ENCODE peak calls at places on chromosomes 2 and 18, in six cellular contexts. One of them, this sample, is unnamed.

GRCh38 chr2:132725134-132725533 is 55.1 kb upstream of the LYPD1 start:
- DNase-seq in mucosa of gallbladder: no peak
- DNase-seq in GM03348: no peak
- DNase-seq in NCI-H345: no peak
- DNase-seq in SJSA1: no peak
- DNase-seq in caudate nucleus: no peak
- DNase-seq in this sample: no peak

GRCh38 chr2:226466124-226466523 is 333.5 kb downstream of the IRS1 start:
- DNase-seq in GM03348: no peak
- DNase-seq in NCI-H345: no peak
- DNase-seq in SJSA1: no peak
- DNase-seq in caudate nucleus: no peak
- DNase-seq in mucosa of gallbladder: no peak
- DNase-seq in this sample: no peak

GRCh38 chr2:41836944-41837343 is 210.9 kb upstream of the PKDCC start:
- DNase-seq in GM03348: peak
- DNase-seq in SJSA1: peak
- DNase-seq in caudate nucleus: no peak
- DNase-seq in NCI-H345: no peak
- DNase-seq in mucosa of gallbladder: peak
- DNase-seq in this sample: no peak

GRCh38 chr2:38176619-38177021 is 100.7 kb upstream of the CYP1B1 start:
- DNase-seq in mucosa of gallbladder: no peak
- DNase-seq in SJSA1: peak
- DNase-seq in GM03348: peak
- DNase-seq in caudate nucleus: no peak
- DNase-seq in NCI-H345: no peak
- DNase-seq in this sample: no peak

GRCh38 chr2:241862093-241862492 is 3.4 kb upstream of the PDCD1 start:
- DNase-seq in SJSA1: no peak
- DNase-seq in mucosa of gallbladder: no peak
- DNase-seq in NCI-H345: no peak
- DNase-seq in caudate nucleus: no peak
- DNase-seq in GM03348: no peak
- DNase-seq in this sample: no peak

GRCh38 chr2:1835581-1836201 is 91.4 kb upstream of the PXDN start:
- DNase-seq in NCI-H345: no peak
- DNase-seq in SJSA1: no peak
- DNase-seq in GM03348: no peak
- DNase-seq in caudate nucleus: peak
- DNase-seq in mucosa of gallbladder: peak
- DNase-seq in this sample: no peak

GRCh38 chr18:3044931-3045698 is 32.2 kb upstream of the LPIN2 start:
- DNase-seq in NCI-H345: peak
- DNase-seq in GM03348: no peak
- DNase-seq in SJSA1: peak
- DNase-seq in mucosa of gallbladder: peak
- DNase-seq in caudate nucleus: no peak
- DNase-seq in this sample: no peak

GRCh38 chr2:201070966-201071304 is 536 bp downstream of the HYCC2 start:
- DNase-seq in caudate nucleus: no peak
- DNase-seq in GM03348: peak
- DNase-seq in mucosa of gallbladder: no peak
- DNase-seq in NCI-H345: no peak
- DNase-seq in SJSA1: no peak
- DNase-seq in this sample: no peak

GRCh38 chr2:186365406-186365805 is 120.7 kb upstream of the ZC3H15 start:
- DNase-seq in NCI-H345: no peak
- DNase-seq in caudate nucleus: no peak
- DNase-seq in mucosa of gallbladder: no peak
- DNase-seq in GM03348: no peak
- DNase-seq in SJSA1: no peak
- DNase-seq in this sample: no peak

GRCh38 chr2:64825831-64826496 is 163.2 kb upstream of the SLC1A4 start:
- DNase-seq in GM03348: no peak
- DNase-seq in SJSA1: peak
- DNase-seq in NCI-H345: no peak
- DNase-seq in caudate nucleus: no peak
- DNase-seq in mucosa of gallbladder: no peak
- DNase-seq in this sample: no peak

GRCh38 chr2:39325966-39326365 is 82.2 kb upstream of the CDKL4 start:
- DNase-seq in SJSA1: no peak
- DNase-seq in NCI-H345: no peak
- DNase-seq in mucosa of gallbladder: no peak
- DNase-seq in caudate nucleus: no peak
- DNase-seq in GM03348: no peak
- DNase-seq in this sample: no peak

GRCh38 chr18:31500161-31500688 is 2.2 kb downstream of the DSG2 start:
- DNase-seq in NCI-H345: no peak
- DNase-seq in SJSA1: no peak
- DNase-seq in caudate nucleus: no peak
- DNase-seq in mucosa of gallbladder: no peak
- DNase-seq in GM03348: no peak
- DNase-seq in this sample: no peak

GRCh38 chr18:22477222-22477621 is 59.5 kb upstream of the CTAGE1 start:
- DNase-seq in caudate nucleus: no peak
- DNase-seq in GM03348: no peak
- DNase-seq in mucosa of gallbladder: no peak
- DNase-seq in SJSA1: no peak
- DNase-seq in NCI-H345: no peak
- DNase-seq in this sample: no peak

GRCh38 chr2:71667256-71668182 is 214.2 kb downstream of the DYSF start:
- DNase-seq in caudate nucleus: no peak
- DNase-seq in GM03348: no peak
- DNase-seq in NCI-H345: no peak
- DNase-seq in mucosa of gallbladder: no peak
- DNase-seq in SJSA1: peak
- DNase-seq in this sample: no peak

GRCh38 chr2:240431663-240432424 is 3.6 kb upstream of the GPC1 start:
- DNase-seq in SJSA1: no peak
- DNase-seq in caudate nucleus: no peak
- DNase-seq in NCI-H345: no peak
- DNase-seq in GM03348: no peak
- DNase-seq in mucosa of gallbladder: no peak
- DNase-seq in this sample: peak

GRCh38 chr2:150528861-150529801 is 41.7 kb upstream of the RND3 start:
- DNase-seq in mucosa of gallbladder: no peak
- DNase-seq in GM03348: peak
- DNase-seq in caudate nucleus: no peak
- DNase-seq in NCI-H345: no peak
- DNase-seq in SJSA1: peak
- DNase-seq in this sample: no peak

GRCh38 chr2:23532311-23533013 is 147.5 kb downstream of the KLHL29 start:
- DNase-seq in SJSA1: no peak
- DNase-seq in GM03348: no peak
- DNase-seq in NCI-H345: peak
- DNase-seq in mucosa of gallbladder: no peak
- DNase-seq in caudate nucleus: peak
- DNase-seq in this sample: no peak

GRCh38 chr2:189854152-189854551 is 69.9 kb downstream of the PMS1 start:
- DNase-seq in caudate nucleus: no peak
- DNase-seq in GM03348: no peak
- DNase-seq in NCI-H345: no peak
- DNase-seq in mucosa of gallbladder: no peak
- DNase-seq in SJSA1: no peak
- DNase-seq in this sample: no peak

GRCh38 chr2:157444643-157445040 is 753 bp upstream of the CYTIP start:
- DNase-seq in caudate nucleus: no peak
- DNase-seq in GM03348: no peak
- DNase-seq in mucosa of gallbladder: no peak
- DNase-seq in NCI-H345: no peak
- DNase-seq in SJSA1: no peak
- DNase-seq in this sample: no peak

GRCh38 chr2:148338544-148338943 is 306.0 kb upstream of the EPC2 start:
- DNase-seq in mucosa of gallbladder: no peak
- DNase-seq in GM03348: peak
- DNase-seq in caudate nucleus: no peak
- DNase-seq in NCI-H345: no peak
- DNase-seq in SJSA1: peak
- DNase-seq in this sample: no peak

GRCh38 chr18:58781627-58782194 is 83.0 kb upstream of the ZNF532 start:
- DNase-seq in caudate nucleus: peak
- DNase-seq in GM03348: peak
- DNase-seq in mucosa of gallbladder: peak
- DNase-seq in NCI-H345: peak
- DNase-seq in SJSA1: peak
- DNase-seq in this sample: no peak

GRCh38 chr2:127614731-127615130 is 31.2 kb upstream of the GPR17 start:
- DNase-seq in NCI-H345: no peak
- DNase-seq in GM03348: peak
- DNase-seq in mucosa of gallbladder: no peak
- DNase-seq in SJSA1: no peak
- DNase-seq in caudate nucleus: no peak
- DNase-seq in this sample: no peak

GRCh38 chr2:206996556-206997065 is 57.3 kb downstream of the CPO start:
- DNase-seq in mucosa of gallbladder: no peak
- DNase-seq in NCI-H345: no peak
- DNase-seq in SJSA1: no peak
- DNase-seq in GM03348: no peak
- DNase-seq in caudate nucleus: no peak
- DNase-seq in this sample: no peak

GRCh38 chr2:237574467-237574866 is 8.1 kb downstream of the PRLH start:
- DNase-seq in SJSA1: no peak
- DNase-seq in caudate nucleus: no peak
- DNase-seq in GM03348: no peak
- DNase-seq in mucosa of gallbladder: no peak
- DNase-seq in NCI-H345: no peak
- DNase-seq in this sample: no peak

GRCh38 chr2:42063383-42064171 is 15.8 kb downstream of the PKDCC start:
- DNase-seq in GM03348: peak
- DNase-seq in caudate nucleus: no peak
- DNase-seq in NCI-H345: no peak
- DNase-seq in mucosa of gallbladder: no peak
- DNase-seq in SJSA1: peak
- DNase-seq in this sample: no peak

GRCh38 chr2:2810504-2810903 is 479.4 kb upstream of the MYT1L start:
- DNase-seq in caudate nucleus: no peak
- DNase-seq in GM03348: no peak
- DNase-seq in mucosa of gallbladder: no peak
- DNase-seq in SJSA1: no peak
- DNase-seq in NCI-H345: no peak
- DNase-seq in this sample: no peak